ENCODE peak calls at places on chromosomes 4 and X, in seven cellular contexts. T, K, N, H, D, P and X are unnamed samples.
A peak's percentile ranks its signal among the peaks of the same experiment; 100 is the strongest.

GRCh38 chr4:172202480-172203076 is 389.4 kb downstream of the GALNTL6 start:
- DNase-seq in T (no peak), K (no peak), N (no peak), H (no peak), D (no peak), P (peak; percentile 17), X (no peak)

GRCh38 chr4:158814636-158815035 is 45.8 kb downstream of the FNIP2 start:
- DNase-seq in T (no peak), K (no peak), N (no peak), H (no peak), D (no peak), P (no peak), X (no peak)

GRCh38 chr4:48450740-48451139 is 32.4 kb upstream of the SLC10A4 start:
- DNase-seq in T (no peak), K (no peak), N (no peak), H (no peak), D (no peak), P (no peak), X (no peak)

GRCh38 chr4:88744609-88745008 is 47.0 kb upstream of the NAP1L5 start:
- DNase-seq in T (no peak), K (no peak), N (no peak), H (no peak), D (no peak), P (no peak), X (no peak)

GRCh38 chr4:142124874-142125273 is 488.5 kb downstream of the IL15 start:
- DNase-seq in T (no peak), K (no peak), N (no peak), H (no peak), D (no peak), P (no peak), X (no peak)

GRCh38 chr4:145881991-145882390 is 56.6 kb downstream of the ZNF827 start:
- DNase-seq in T (no peak), K (peak; percentile 85), N (no peak), H (peak; percentile 91), D (no peak), P (no peak), X (peak; percentile 85)

GRCh38 chr4:146814736-146815135 is 130.9 kb downstream of the TTC29 start:
- DNase-seq in T (no peak), K (no peak), N (no peak), H (no peak), D (no peak), P (no peak), X (no peak)

GRCh38 chr4:170651786-170652185 is 562.0 kb upstream of the AADAT start:
- DNase-seq in T (no peak), K (no peak), N (no peak), H (no peak), D (no peak), P (no peak), X (no peak)

GRCh38 chrX:72714471-72714916 is 388 bp upstream of the PHKA1 start:
- DNase-seq in T (peak; percentile 72), K (peak; percentile 54), N (peak; percentile 37), H (peak; percentile 66), D (peak; percentile 57), P (peak; percentile 68), X (peak; percentile 52)

GRCh38 chr4:168607215-168607614 is 110.4 kb downstream of the PALLD start:
- DNase-seq in T (no peak), K (no peak), N (no peak), H (no peak), D (no peak), P (no peak), X (no peak)

GRCh38 chr4:78938868-78939666 is at the start of gene PAQR3:
- DNase-seq in T (peak; percentile 90), K (peak; percentile 88), N (peak; percentile 79), H (peak; percentile 82), D (peak; percentile 85), P (peak; percentile 82), X (peak; percentile 64)

GRCh38 chr4:133467290-133467947 is 318.3 kb downstream of the PCDH10 start:
- DNase-seq in T (no peak), K (no peak), N (no peak), H (no peak), D (no peak), P (no peak), X (no peak)

GRCh38 chr4:108794136-108794535 is 31.3 kb upstream of the ETNPPL start:
- DNase-seq in T (no peak), K (no peak), N (no peak), H (no peak), D (no peak), P (no peak), X (no peak)

GRCh38 chr4:158446106-158446505 is 75.6 kb upstream of the RXFP1 start:
- DNase-seq in T (no peak), K (no peak), N (no peak), H (no peak), D (no peak), P (no peak), X (no peak)

GRCh38 chrX:40987413-40987812 is 97.8 kb upstream of the USP9X start:
- DNase-seq in T (no peak), K (no peak), N (no peak), H (no peak), D (no peak), P (no peak), X (no peak)

GRCh38 chr4:81136161-81136910 is 78.7 kb downstream of the PRKG2 start:
- DNase-seq in T (no peak), K (no peak), N (peak; percentile 14), H (no peak), D (peak; percentile 41), P (no peak), X (no peak)

GRCh38 chrX:129717902-129718301 is 20.9 kb upstream of the XPNPEP2 start:
- DNase-seq in T (no peak), K (no peak), N (peak; percentile 36), H (no peak), D (peak; percentile 66), P (no peak), X (no peak)

GRCh38 chr4:2685541-2685940 is 70.6 kb downstream of the TNIP2 start:
- DNase-seq in T (no peak), K (no peak), N (no peak), H (peak; percentile 29), D (no peak), P (no peak), X (no peak)

GRCh38 chrX:93637591-93637990 is 35.8 kb downstream of the NAP1L3 start:
- DNase-seq in T (no peak), K (no peak), N (no peak), H (no peak), D (no peak), P (no peak), X (no peak)

GRCh38 chrX:110317079-110317819 is 636 bp downstream of the AMMECR1 start:
- DNase-seq in T (peak; percentile 57), K (peak; percentile 17), N (peak; percentile 4), H (peak; percentile 23), D (peak; percentile 23), P (peak; percentile 6), X (peak; percentile 42)
- H3K9me3 ChIP-seq in T (no peaks in the 10 kb centered on the region), K (no peaks in the 10 kb centered on the region), N (no peaks in the 10 kb centered on the region), H (no peaks in the 10 kb centered on the region), D (no peaks in the 10 kb centered on the region), P (no peaks in the 10 kb centered on the region), X (no peaks in the 10 kb centered on the region)

GRCh38 chr4:154597798-154598774 is 7.5 kb upstream of the FGA start:
- DNase-seq in T (no peak), K (no peak), N (no peak), H (no peak), D (no peak), P (no peak), X (no peak)

GRCh38 chr4:154602404-154603020 is 9.9 kb downstream of the FGG start:
- DNase-seq in T (no peak), K (no peak), N (no peak), H (no peak), D (no peak), P (no peak), X (no peak)

GRCh38 chr4:154604696-154605200 is 7.7 kb downstream of the FGG start:
- DNase-seq in T (no peak), K (no peak), N (no peak), H (no peak), D (no peak), P (no peak), X (no peak)

GRCh38 chr4:154606728-154607723 is 5.4 kb downstream of the FGG start:
- DNase-seq in T (no peak), K (no peak), N (no peak), H (no peak), D (no peak), P (no peak), X (no peak)

DNA sequence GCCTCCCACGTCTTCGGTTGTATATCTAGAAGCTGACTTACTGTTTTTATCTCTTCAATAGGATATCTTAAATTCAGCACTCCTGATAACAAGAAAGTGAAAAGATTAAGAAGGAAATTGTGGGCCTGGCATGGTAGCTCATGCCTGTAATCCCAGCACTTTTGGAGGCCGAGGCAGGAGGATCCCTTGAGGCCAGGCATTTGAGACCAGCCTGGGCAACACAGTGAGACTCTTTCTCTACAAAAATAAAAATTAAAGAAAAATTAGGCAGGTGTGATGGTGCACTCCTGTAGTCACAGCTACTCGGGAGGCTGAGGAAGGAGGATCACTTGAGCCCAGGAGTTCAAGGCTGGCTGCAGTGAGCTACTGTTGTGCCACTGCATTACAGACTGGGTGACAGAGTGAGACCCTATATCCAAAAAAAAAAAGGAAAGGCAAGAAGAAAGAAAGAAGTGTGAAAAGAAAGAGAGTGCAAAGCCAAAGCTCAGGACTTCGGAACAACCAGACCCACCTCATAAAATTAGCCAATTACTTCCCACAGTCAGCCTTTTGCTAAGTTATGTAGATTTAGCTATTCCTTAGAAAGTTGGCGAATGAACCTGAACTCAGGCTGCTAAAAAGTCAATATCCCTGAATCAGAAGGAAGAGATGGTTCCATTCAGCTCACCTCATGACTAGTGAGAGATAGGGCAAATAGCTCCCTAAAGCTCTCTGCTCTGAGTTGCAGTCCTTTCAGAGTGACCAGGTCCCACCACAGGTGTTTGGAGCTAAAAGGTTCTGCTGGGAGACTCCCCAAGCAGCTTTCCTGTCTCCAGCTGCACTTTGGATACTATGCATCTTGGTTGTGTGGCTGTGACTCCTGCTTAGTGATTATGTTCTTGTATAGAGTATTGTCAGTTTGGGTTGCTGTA is 9.2 kb downstream of the FGG start:
- DNase-seq in T (no peak), K (no peak), N (no peak), H (no peak), D (no peak), P (no peak), X (no peak)
- TF ChIP-seq POLR2A in T (peak; percentile 91), K (no peak), N (no peak), H (no peak), D (no peak), P (no peak), X (no peak)

GRCh38 chrX:149630681-149631292 is 805 bp downstream of the TMEM185A start:
- DNase-seq in T (no peak), K (no peak), N (no peak), H (peak; percentile 14), D (no peak), P (peak; percentile 58), X (no peak)
- TF ChIP-seq CTCF in T (no peak), K (peak; percentile 7), N (no peak), H (peak; percentile 22), D (no peak), P (no peak), X (no peak)

DNA sequence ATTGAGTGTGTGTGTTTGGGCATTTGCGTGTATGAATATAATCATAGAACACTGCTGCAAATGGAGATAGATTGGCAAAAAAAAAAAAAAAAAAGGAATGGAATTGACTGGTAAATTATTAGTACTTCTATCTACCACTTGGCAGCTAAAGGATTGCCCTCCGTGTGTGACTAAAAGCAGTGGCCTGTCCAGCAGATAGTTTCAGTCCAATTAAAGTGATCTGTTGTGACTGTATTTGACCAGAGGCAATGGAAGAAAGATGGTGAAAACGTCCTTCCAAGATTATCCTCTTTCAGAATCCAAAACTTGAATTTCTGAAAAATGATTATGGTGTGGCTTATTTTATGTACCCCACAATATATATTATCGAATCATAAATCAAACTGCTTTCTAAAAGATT is 19.5 kb upstream of the TENM3 start:
- DNase-seq in T (no peak), K (no peak), N (no peak), H (no peak), D (no peak), P (no peak), X (no peak)
- H3K9me3 ChIP-seq in T (no peaks in the 10 kb centered on the region), K (no peaks in the 10 kb centered on the region), N (no peaks in the 10 kb centered on the region), H (no peaks in the 10 kb centered on the region), D (no peaks in the 10 kb centered on the region), P (peaks cover 2% of the 10 kb centered on the region), X (no peaks in the 10 kb centered on the region)